ENCODE peak calls at places on chromosomes 3 and 15, in eight cellular contexts. V is aorta; Y is PC-3; D is activated T-cell treated with anti-CD3 and anti-CD28 coated beads, Interleukin-2, amount 50 U/mL, for 4 hours; X is stimulated activated naive CD8-positive, alpha-beta T cell treated with anti-CD3 and anti-CD28 coated beads, Interleukin-15, amount 100 ng/mL, for 72 hours; Q is left lung; H is left ventricle myocardium superior; F is right lobe of liver. W is an unnamed sample.

GRCh38 chr3:112097378-112097777 is 11.2 kb downstream of the C3orf52 start:
- ATAC-seq in V (peak; percentile 83), Y (peak; percentile 92), D (peak; percentile 93), X (peak; percentile 97), Q (peak; percentile 86), H (peak; percentile 72), F (peak; percentile 53), W (peak; percentile 39)

GRCh38 chr3:159898147-159898546 is 90.5 kb upstream of the IL12A start:
- ATAC-seq in V (no peak), Y (no peak), D (no peak), X (no peak), Q (no peak), H (peak; percentile 57), F (no peak), W (no peak)

GRCh38 chr15:90816401-90817116 is 51.8 kb upstream of the FURIN start:
- ATAC-seq in V (no peak), Y (no peak), D (no peak), X (peak; percentile 42), Q (no peak), H (no peak), F (no peak), W (no peak)

GRCh38 chr15:40286794-40287193 is 3.9 kb upstream of the ANKRD63 start:
- ATAC-seq in V (no peak), Y (no peak), D (no peak), X (no peak), Q (no peak), H (no peak), F (no peak), W (no peak)

GRCh38 chr3:117853923-117854322 is 1144.3 kb downstream of the TUSC7 start:
- ATAC-seq in V (no peak), Y (peak; percentile 68), D (no peak), X (no peak), Q (peak; percentile 50), H (no peak), F (no peak), W (no peak)

GRCh38 chr3:41488501-41488900 is 289.2 kb downstream of the CTNNB1 start:
- ATAC-seq in V (no peak), Y (no peak), D (no peak), X (peak; percentile 67), Q (peak; percentile 90), H (no peak), F (no peak), W (no peak)

GRCh38 chr15:57477736-57478522 is 101.6 kb downstream of the CGNL1 start:
- ATAC-seq in V (no peak), Y (no peak), D (no peak), X (no peak), Q (peak; percentile 82), H (no peak), F (peak; percentile 90), W (no peak)

GRCh38 chr3:177620073-177620472 is 422.8 kb upstream of the TBL1XR1 start:
- ATAC-seq in V (no peak), Y (no peak), D (no peak), X (no peak), Q (no peak), H (no peak), F (no peak), W (no peak)

GRCh38 chr3:47227678-47228077 is 54.9 kb downstream of the KIF9 start:
- ATAC-seq in V (peak; percentile 52), Y (no peak), D (no peak), X (no peak), Q (peak; percentile 71), H (peak; percentile 70), F (peak; percentile 67), W (peak; percentile 96)

GRCh38 chr15:33722673-33723015 is 245.7 kb upstream of the CHRM5 start:
- ATAC-seq in V (no peak), Y (no peak), D (no peak), X (no peak), Q (no peak), H (no peak), F (no peak), W (no peak)

W was measured in stimulated activated memory B cell treated with anti-CD40 and anti-IgM and Interleukin-4, amounts not matched to agents 10 μg/mL and 1 μg/mL and 100 μg/mL, for 72 hours.